ENCODE peak calls at places on chromosomes 6 and 20, in six cellular contexts. Z is choroid plexus epithelial cell, Y is HAP-1, G is fibroblast of mammary gland, F is body of pancreas, M is GM23248. R is an unnamed sample.

GRCh38 chr20:59774204-59774641 is 159.2 kb downstream of the SYCP2 start:
- DNase-seq in M (no peak), Z (no peak), Y (no peak), F (no peak), G (no peak), R (no peak)

GRCh38 chr20:56788671-56789610 is 159.8 kb downstream of the TFAP2C start:
- DNase-seq in F (no peak), M (peak), Y (no peak), Z (peak), G (peak), R (peak)

GRCh38 chr6:32047084-32047478 is 8.9 kb downstream of the CYP21A2 start:
- DNase-seq in F (no peak), G (peak), M (peak), Y (no peak), Z (peak), R (peak)

GRCh38 chr20:34037121-34037520 is 43.4 kb downstream of the RALY start:
- DNase-seq in Y (no peak), M (peak), F (no peak), G (no peak), Z (peak), R (peak)

GRCh38 chr20:9103955-9104354 is 35.1 kb downstream of the PLCB4 start:
- DNase-seq in Y (no peak), F (no peak), Z (no peak), M (no peak), G (peak), R (no peak)

GRCh38 chr6:109795994-109796555 is 105.0 kb downstream of the FIG4 start:
- DNase-seq in Y (no peak), G (peak), M (peak), Z (peak), F (no peak), R (peak)

GRCh38 chr6:14596410-14596809 is 478.8 kb downstream of the CD83 start:
- DNase-seq in M (peak), F (no peak), Z (peak), Y (no peak), G (peak), R (peak)

GRCh38 chr6:15420959-15421438 is 175.1 kb downstream of the JARID2 start:
- DNase-seq in M (no peak), F (no peak), Y (no peak), G (no peak), Z (no peak), R (no peak)

GRCh38 chr6:128124713-128125112 is 223.9 kb upstream of the THEMIS start:
- DNase-seq in Y (no peak), Z (peak), M (peak), G (peak), F (no peak), R (peak)

GRCh38 chr20:60262967-60263603 is 304.9 kb downstream of the CDH26 start:
- DNase-seq in G (peak), F (no peak), Z (peak), Y (no peak), M (peak), R (no peak)

GRCh38 chr20:58584881-58585752 is 66.0 kb upstream of the STX16 start:
- DNase-seq in G (peak), Z (peak), M (no peak), Y (no peak), F (no peak), R (peak)

GRCh38 chr20:63484651-63485403 is 12.4 kb upstream of the KCNQ2 start:
- DNase-seq in F (no peak), Y (no peak), M (no peak), G (no peak), Z (no peak), R (no peak)

GRCh38 chr6:154928325-154928922 is 66.7 kb upstream of the TIAM2 start:
- DNase-seq in Z (peak), F (peak), M (peak), G (peak), Y (peak), R (peak)

GRCh38 chr6:169167581-169168301 is 85.9 kb downstream of the THBS2 start:
- DNase-seq in Y (no peak), Z (peak), F (peak), M (no peak), G (peak), R (peak)

GRCh38 chr6:40727272-40727671 is 140.1 kb upstream of the LRFN2 start:
- DNase-seq in G (no peak), M (no peak), Y (no peak), F (no peak), Z (no peak), R (no peak)

GRCh38 chr20:23111307-23111943 is 25.3 kb upstream of the CD93 start:
- DNase-seq in Y (no peak), F (no peak), Z (no peak), G (no peak), M (no peak), R (no peak)

GRCh38 chr20:37319120-37319717 is 26.7 kb upstream of the SRC start:
- DNase-seq in F (no peak), Z (peak), G (no peak), Y (peak), M (peak), R (no peak)

GRCh38 chr6:106556368-106556960 is 72.8 kb downstream of the RTN4IP1 start:
- DNase-seq in Z (peak), F (no peak), M (peak), Y (peak), G (peak), R (peak)

GRCh38 chr6:21808045-21808470 is 214.5 kb downstream of the SOX4 start:
- DNase-seq in G (peak), M (peak), Y (no peak), F (no peak), Z (peak), R (peak)

GRCh38 chr20:41245086-41245707 is 72.3 kb downstream of the ZHX3 start:
- DNase-seq in M (peak), Y (no peak), G (peak), F (no peak), Z (peak), R (peak)

GRCh38 chr20:3334156-3334943 is 73.1 kb downstream of the DNAAF9 start:
- DNase-seq in M (no peak), Y (no peak), F (no peak), Z (no peak), G (no peak), R (no peak)

GRCh38 chr6:107488875-107489635 is 862 bp upstream of the SOBP start:
- DNase-seq in M (peak), G (peak), F (peak), Y (peak), Z (peak), R (peak)

GRCh38 chr6:62891065-62891647 is 320.1 kb upstream of the FKBP1C start:
- DNase-seq in F (no peak), Z (peak), G (peak), M (peak), Y (no peak), R (peak)

GRCh38 chr6:125827788-125828313 is 37.1 kb downstream of the NCOA7 start:
- DNase-seq in G (no peak), Z (no peak), F (no peak), Y (no peak), M (no peak), R (no peak)

GRCh38 chr6:110554966-110555460 is 78.6 kb upstream of the SLC22A16 start:
- DNase-seq in M (no peak), Y (no peak), Z (no peak), F (no peak), G (no peak), R (no peak)

GRCh38 chr6:122063761-122064160 is 335.7 kb upstream of the HSF2 start:
- DNase-seq in Z (no peak), F (no peak), Y (no peak), G (no peak), M (no peak), R (no peak)

GRCh38 chr6:95785785-95786184 is 208.4 kb downstream of the MANEA start:
- DNase-seq in F (no peak), M (no peak), Z (no peak), G (no peak), Y (no peak), R (no peak)

GRCh38 chr20:7903429-7903828 is 36.8 kb downstream of the HAO1 start:
- DNase-seq in Y (no peak), Z (no peak), M (no peak), G (no peak), F (no peak), R (no peak)

GRCh38 chr6:24933868-24934401 is 1.8 kb downstream of the RIPOR2 start:
- DNase-seq in G (peak), F (no peak), Z (peak), M (peak), Y (peak), R (peak)

GRCh38 chr6:455006-455585 is 63.5 kb downstream of the IRF4 start:
- DNase-seq in G (peak), Y (no peak), Z (no peak), F (no peak), M (no peak), R (no peak)

GRCh38 chr6:41021832-41022231 is 17.2 kb downstream of the UNC5CL start:
- DNase-seq in G (peak), Z (peak), M (peak), Y (no peak), F (peak), R (peak)

GRCh38 chr20:47428164-47428563 is 71.7 kb upstream of the ZMYND8 start:
- DNase-seq in Y (no peak), G (no peak), M (no peak), Z (no peak), F (no peak), R (no peak)

GRCh38 chr6:134740473-134741192 is 209.3 kb downstream of the ALDH8A1 start:
- DNase-seq in Z (peak), Y (no peak), F (no peak), M (peak), G (peak), R (peak)

GRCh38 chr6:84172574-84172973 is 54.9 kb downstream of the CEP162 start:
- DNase-seq in F (no peak), Z (no peak), G (no peak), Y (no peak), M (no peak), R (no peak)

GRCh38 chr20:13703265-13703664 is 64.5 kb upstream of the TASP1 start:
- DNase-seq in M (no peak), F (no peak), Y (no peak), G (no peak), Z (no peak), R (no peak)

GRCh38 chr20:4162766-4163165 is 147.4 kb upstream of the RNF24 start:
- DNase-seq in F (no peak), Z (no peak), M (no peak), Y (no peak), G (no peak), R (no peak)

GRCh38 chr6:7727150-7727950 is 1.5 kb downstream of the BMP6 start:
- DNase-seq in Y (no peak), G (no peak), Z (no peak), M (peak), F (no peak), R (peak)

GRCh38 chr6:116444092-116444491 is 17.1 kb upstream of the CALHM6 start:
- DNase-seq in M (peak), Y (peak), G (peak), F (no peak), Z (peak), R (peak)

GRCh38 chr20:49913399-49914047 is 1.8 kb downstream of the SPATA2 start:
- DNase-seq in M (peak), Z (no peak), F (no peak), G (no peak), Y (no peak), R (no peak)
- H3K4me3 ChIP-seq in M (peak), Z (no peak), F (no peak), G (no peak), Y (no peak), R (peak)

DNA sequence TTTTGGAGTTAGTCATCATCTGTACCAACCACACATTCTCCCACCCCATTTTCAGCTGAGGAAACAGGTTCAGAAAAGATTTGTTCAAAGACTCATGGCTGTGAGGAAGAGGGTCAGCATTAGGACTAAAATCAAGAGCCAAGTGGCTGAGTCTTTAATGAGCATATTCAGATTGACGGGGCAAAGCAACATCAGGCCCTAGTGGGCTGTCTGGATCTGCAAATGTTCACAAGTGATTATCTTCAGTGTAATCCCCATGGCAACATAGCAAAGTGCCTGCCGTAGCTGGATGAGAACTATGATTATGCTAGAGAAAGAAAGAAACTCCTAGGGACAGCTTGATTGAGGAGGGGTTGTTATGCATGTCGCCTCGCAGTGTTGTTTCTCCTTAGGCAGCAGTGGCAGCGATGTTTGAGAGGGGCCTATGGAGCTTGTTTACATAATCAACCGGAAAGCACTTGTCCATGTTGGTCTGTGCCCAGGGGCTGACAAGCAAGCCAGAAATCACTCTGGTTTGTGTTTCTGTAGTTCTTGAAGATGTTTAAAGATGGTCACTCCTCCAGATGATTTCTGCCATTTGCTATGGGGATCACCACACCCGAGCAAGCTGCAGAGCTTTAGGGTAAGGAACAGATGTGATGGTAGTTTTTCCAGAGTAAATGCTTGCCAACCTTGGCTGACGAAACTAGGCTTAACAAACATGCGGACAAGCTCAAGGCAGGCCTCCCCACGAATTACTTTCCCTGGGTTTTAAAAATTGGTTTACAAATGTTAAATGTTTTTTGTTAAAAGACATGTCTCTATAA is 124.3 kb upstream of the MLIP start:
- DNase-seq in G (peak), F (no peak), Y (peak), M (peak), Z (peak), R (peak)
- H3K4me3 ChIP-seq in G (no peak), F (no peak), Y (no peak), M (no peak), Z (no peak), R (no peak)

GRCh38 chr6:159062564-159062945 is 17.8 kb upstream of the TAGAP start:
- DNase-seq in G (no peak), M (no peak), Z (no peak), Y (no peak), F (no peak), R (no peak)
- H3K4me3 ChIP-seq in G (no peak), M (no peak), Z (no peak), Y (no peak), F (no peak), R (no peak)

GRCh38 chr6:44539701-44540100 is 152.2 kb downstream of the CDC5L start:
- DNase-seq in G (no peak), Z (no peak), Y (no peak), M (no peak), F (no peak), R (no peak)

GRCh38 chr6:44538131-44538835 is 150.8 kb downstream of the CDC5L start:
- DNase-seq in Z (no peak), M (no peak), F (no peak), Y (no peak), G (no peak), R (no peak)

GRCh38 chr6:44538841-44539240 is 151.3 kb downstream of the CDC5L start:
- DNase-seq in M (no peak), G (no peak), Y (no peak), Z (no peak), F (no peak), R (no peak)

GRCh38 chr6:44542401-44543116 is 155.1 kb downstream of the CDC5L start:
- DNase-seq in Y (no peak), M (peak), F (no peak), G (no peak), Z (peak), R (no peak)

DNA sequence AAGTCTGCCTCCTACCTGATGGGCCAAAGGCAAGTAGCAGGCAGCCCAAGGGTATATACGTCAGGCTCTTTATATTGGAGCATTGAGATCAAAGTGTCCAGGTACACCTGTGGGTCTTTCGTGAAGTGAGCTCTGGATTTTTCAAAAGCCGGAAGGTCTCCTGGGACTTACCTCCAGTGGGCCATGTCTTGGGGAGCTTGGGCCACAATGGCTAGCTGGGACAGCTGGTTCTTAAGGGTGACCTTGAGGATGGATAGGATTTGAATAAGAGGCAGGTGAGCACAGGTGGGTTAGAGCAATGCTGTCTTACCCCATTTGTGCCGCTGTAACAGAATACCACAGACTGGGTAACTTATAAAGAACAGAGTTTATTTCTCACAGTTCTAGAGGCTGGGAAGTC is 153.4 kb downstream of the CDC5L start:
- DNase-seq in F (no peak), M (no peak), G (no peak), Y (no peak), Z (no peak), R (no peak)
- H3K4me3 ChIP-seq in F (no peak), M (no peak), G (no peak), Y (no peak), Z (no peak), R (no peak)

DNA sequence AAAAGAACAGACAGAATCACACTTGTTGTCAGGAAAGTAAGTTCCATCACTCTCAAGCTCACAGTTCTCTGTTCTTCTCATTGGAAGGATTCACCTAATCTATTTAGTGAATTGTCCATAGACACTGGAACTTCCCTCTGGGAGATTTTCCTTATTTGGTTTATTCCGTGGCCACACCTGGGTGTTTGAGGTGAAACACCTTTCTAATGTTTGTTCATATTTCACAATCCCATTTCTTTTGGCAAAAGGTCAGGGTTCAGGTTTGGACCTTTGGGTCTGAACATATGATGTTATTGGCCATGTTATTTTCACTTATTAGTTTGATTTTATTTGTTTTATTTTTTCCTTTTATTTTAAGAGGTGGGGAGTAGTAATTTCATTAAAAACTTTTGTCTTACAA is 4.0 kb downstream of the MAS1L start:
- DNase-seq in G (no peak), Y (no peak), Z (no peak), M (no peak), F (no peak), R (no peak)
- H3K4me3 ChIP-seq in G (no peak), Y (no peak), Z (no peak), M (no peak), F (no peak), R (no peak)

GRCh38 chr6:85452441-85452881 is 2.6 kb downstream of the NT5E start:
- DNase-seq in G (peak), F (no peak), Y (no peak), M (peak), Z (peak), R (peak)
- H3K4me3 ChIP-seq in G (peak), F (no peak), Y (no peak), M (peak), Z (peak), R (peak)

GRCh38 chr6:156791261-156791850 is 14.2 kb downstream of the ARID1B start:
- DNase-seq in Y (peak), M (peak), F (peak), Z (peak), G (peak), R (peak)
- H3K4me3 ChIP-seq in Y (no peak), M (no peak), F (no peak), Z (peak), G (no peak), R (no peak)

R was measured in fibroblast of pulmonary artery.